ENCODE peak calls at places on chromosome 18, in eight cellular contexts. J, S, P, K, Y, O, A and Z are unnamed samples.

GRCh38 chr18:79410171-79410641 is 14.5 kb downstream of the NFATC1 start:
- DNase-seq in J (no peak), S (no peak), P (no peak), K (no peak), Y (no peak), O (no peak), A (no peak), Z (no peak)

GRCh38 chr18:70398076-70398475 is 109.2 kb downstream of the SOCS6 start:
- DNase-seq in J (no peak), S (no peak), P (no peak), K (no peak), Y (no peak), O (no peak), A (no peak), Z (no peak)

GRCh38 chr18:46411862-46412690 is 244.9 kb downstream of the LOXHD1 start:
- DNase-seq in J (no peak), S (peak; percentile 72), P (no peak), K (no peak), Y (no peak), O (no peak), A (no peak), Z (peak; percentile 58)

GRCh38 chr18:79923896-79924585 is 27.4 kb downstream of the SLC66A2 start:
- DNase-seq in J (no peak), S (no peak), P (no peak), K (no peak), Y (no peak), O (no peak), A (no peak), Z (no peak)

GRCh38 chr18:1488957-1489356 is 584.3 kb downstream of the ADCYAP1 start:
- DNase-seq in J (no peak), S (peak; percentile 58), P (no peak), K (no peak), Y (no peak), O (no peak), A (no peak), Z (no peak)

GRCh38 chr18:62018034-62018760 is 125.4 kb upstream of the RNF152 start:
- DNase-seq in J (no peak), S (no peak), P (no peak), K (no peak), Y (no peak), O (no peak), A (no peak), Z (peak; percentile 43)

GRCh38 chr18:42706618-42707017 is 408.9 kb downstream of the RIT2 start:
- DNase-seq in J (peak; percentile 48), S (no peak), P (no peak), K (no peak), Y (no peak), O (no peak), A (no peak), Z (no peak)

GRCh38 chr18:72041313-72042032 is 502.7 kb downstream of the CBLN2 start:
- DNase-seq in J (peak; percentile 20), S (no peak), P (no peak), K (no peak), Y (no peak), O (no peak), A (no peak), Z (no peak)

GRCh38 chr18:54880706-54881105 is 52.4 kb downstream of the RAB27B start:
- DNase-seq in J (no peak), S (no peak), P (no peak), K (no peak), Y (no peak), O (no peak), A (no peak), Z (no peak)

GRCh38 chr18:50158866-50159653 is 35.9 kb downstream of the MYO5B start:
- DNase-seq in J (peak; percentile 55), S (no peak), P (no peak), K (no peak), Y (no peak), O (no peak), A (no peak), Z (no peak)

GRCh38 chr18:74399225-74399887 is 57.8 kb downstream of the DIPK1C start:
- DNase-seq in J (no peak), S (no peak), P (no peak), K (peak; percentile 66), Y (no peak), O (no peak), A (no peak), Z (no peak)

GRCh38 chr18:46718501-46719341 is 38.1 kb downstream of the ST8SIA5 start:
- DNase-seq in J (no peak), S (no peak), P (no peak), K (peak; percentile 63), Y (no peak), O (no peak), A (peak; percentile 41), Z (no peak)

GRCh38 chr18:32386466-32386865 is 84.2 kb downstream of the GAREM1 start:
- DNase-seq in J (no peak), S (no peak), P (no peak), K (no peak), Y (no peak), O (no peak), A (no peak), Z (no peak)

GRCh38 chr18:36595046-36595817 is 233.6 kb downstream of the TPGS2 start:
- DNase-seq in J (no peak), S (no peak), P (no peak), K (no peak), Y (no peak), O (no peak), A (no peak), Z (no peak)

GRCh38 chr18:23238651-23239349 is 103.5 kb downstream of the CABLES1 start:
- DNase-seq in J (no peak), S (no peak), P (no peak), K (no peak), Y (no peak), O (no peak), A (no peak), Z (no peak)

GRCh38 chr18:79896746-79897145 is 54.7 kb downstream of the SLC66A2 start:
- DNase-seq in J (no peak), S (no peak), P (no peak), K (no peak), Y (no peak), O (no peak), A (no peak), Z (no peak)

GRCh38 chr18:10374615-10375295 is 79.7 kb upstream of the APCDD1 start:
- DNase-seq in J (peak; percentile 7), S (no peak), P (no peak), K (no peak), Y (no peak), O (no peak), A (no peak), Z (no peak)

GRCh38 chr18:24019641-24020331 is 5.2 kb downstream of the TTC39C start:
- DNase-seq in J (no peak), S (no peak), P (no peak), K (peak; percentile 70), Y (no peak), O (peak; percentile 73), A (no peak), Z (no peak)